ENCODE peak calls at places on chromosomes 11 and 22, in five cellular contexts. One of them, this sample, is unnamed.

GRCh38 chr11:75768909-75769771 is 562 bp downstream of the DGAT2 start:
- DNase-seq in breast epithelium: no peak
- DNase-seq in stomach: no peak
- DNase-seq in activated naive CD4-positive, alpha-beta T cell treated with Interleukin-2 at 50 U/mL for 16 hours: no peak
- DNase-seq in effector memory CD8-positive, alpha-beta T cell: no peak
- DNase-seq in this sample: peak

GRCh38 chr11:28476053-28476452 is 367.9 kb downstream of the METTL15 start:
- DNase-seq in effector memory CD8-positive, alpha-beta T cell: no peak
- DNase-seq in breast epithelium: no peak
- DNase-seq in activated naive CD4-positive, alpha-beta T cell treated with Interleukin-2 at 50 U/mL for 16 hours: no peak
- DNase-seq in stomach: no peak
- DNase-seq in this sample: no peak

GRCh38 chr11:68010058-68011041 is at the start of gene ALDH3B1:
- DNase-seq in effector memory CD8-positive, alpha-beta T cell: no peak
- DNase-seq in breast epithelium: peak
- DNase-seq in activated naive CD4-positive, alpha-beta T cell treated with Interleukin-2 at 50 U/mL for 16 hours: no peak
- DNase-seq in stomach: peak
- DNase-seq in this sample: no peak

GRCh38 chr11:23732026-23732425 is 764.8 kb upstream of the LUZP2 start:
- DNase-seq in activated naive CD4-positive, alpha-beta T cell treated with Interleukin-2 at 50 U/mL for 16 hours: no peak
- DNase-seq in effector memory CD8-positive, alpha-beta T cell: no peak
- DNase-seq in stomach: no peak
- DNase-seq in breast epithelium: no peak
- DNase-seq in this sample: no peak

GRCh38 chr11:10876168-10876567 is 18.3 kb upstream of the ZBED5 start:
- DNase-seq in effector memory CD8-positive, alpha-beta T cell: no peak
- DNase-seq in activated naive CD4-positive, alpha-beta T cell treated with Interleukin-2 at 50 U/mL for 16 hours: no peak
- DNase-seq in stomach: no peak
- DNase-seq in breast epithelium: no peak
- DNase-seq in this sample: no peak

GRCh38 chr22:29630180-29630498 is 26.7 kb downstream of the NF2 start:
- DNase-seq in breast epithelium: no peak
- DNase-seq in activated naive CD4-positive, alpha-beta T cell treated with Interleukin-2 at 50 U/mL for 16 hours: no peak
- DNase-seq in stomach: no peak
- DNase-seq in effector memory CD8-positive, alpha-beta T cell: no peak
- DNase-seq in this sample: no peak

GRCh38 chr11:2089536-2090165 is 49.5 kb downstream of the IGF2 start:
- DNase-seq in stomach: peak
- DNase-seq in breast epithelium: peak
- DNase-seq in activated naive CD4-positive, alpha-beta T cell treated with Interleukin-2 at 50 U/mL for 16 hours: peak
- DNase-seq in effector memory CD8-positive, alpha-beta T cell: no peak
- DNase-seq in this sample: peak

GRCh38 chr11:97772696-97773095 is 1248.1 kb upstream of the CNTN5 start:
- DNase-seq in stomach: no peak
- DNase-seq in breast epithelium: no peak
- DNase-seq in activated naive CD4-positive, alpha-beta T cell treated with Interleukin-2 at 50 U/mL for 16 hours: no peak
- DNase-seq in effector memory CD8-positive, alpha-beta T cell: no peak
- DNase-seq in this sample: no peak

GRCh38 chr11:132772712-132773545 is 759.4 kb downstream of the OPCML start:
- DNase-seq in activated naive CD4-positive, alpha-beta T cell treated with Interleukin-2 at 50 U/mL for 16 hours: no peak
- DNase-seq in effector memory CD8-positive, alpha-beta T cell: no peak
- DNase-seq in stomach: no peak
- DNase-seq in breast epithelium: no peak
- DNase-seq in this sample: peak

GRCh38 chr22:19488884-19489843 is 9.4 kb downstream of the CDC45 start:
- DNase-seq in stomach: no peak
- DNase-seq in activated naive CD4-positive, alpha-beta T cell treated with Interleukin-2 at 50 U/mL for 16 hours: no peak
- DNase-seq in breast epithelium: no peak
- DNase-seq in effector memory CD8-positive, alpha-beta T cell: no peak
- DNase-seq in this sample: no peak

GRCh38 chr11:116373545-116373944 is 399.2 kb downstream of the BUD13 start:
- DNase-seq in activated naive CD4-positive, alpha-beta T cell treated with Interleukin-2 at 50 U/mL for 16 hours: no peak
- DNase-seq in stomach: no peak
- DNase-seq in effector memory CD8-positive, alpha-beta T cell: no peak
- DNase-seq in breast epithelium: no peak
- DNase-seq in this sample: no peak

GRCh38 chr11:88482871-88483301 is 145.3 kb upstream of the CTSC start:
- DNase-seq in breast epithelium: no peak
- DNase-seq in activated naive CD4-positive, alpha-beta T cell treated with Interleukin-2 at 50 U/mL for 16 hours: no peak
- DNase-seq in effector memory CD8-positive, alpha-beta T cell: no peak
- DNase-seq in stomach: no peak
- DNase-seq in this sample: no peak

GRCh38 chr11:601573-602245 is 14.0 kb downstream of the IRF7 start:
- DNase-seq in effector memory CD8-positive, alpha-beta T cell: no peak
- DNase-seq in breast epithelium: no peak
- DNase-seq in stomach: no peak
- DNase-seq in activated naive CD4-positive, alpha-beta T cell treated with Interleukin-2 at 50 U/mL for 16 hours: no peak
- DNase-seq in this sample: no peak

GRCh38 chr11:132886335-132886734 is 646.0 kb downstream of the OPCML start:
- DNase-seq in activated naive CD4-positive, alpha-beta T cell treated with Interleukin-2 at 50 U/mL for 16 hours: no peak
- DNase-seq in stomach: no peak
- DNase-seq in effector memory CD8-positive, alpha-beta T cell: no peak
- DNase-seq in breast epithelium: no peak
- DNase-seq in this sample: no peak

GRCh38 chr11:45226901-45227300 is 59.2 kb downstream of the SYT13 start:
- DNase-seq in activated naive CD4-positive, alpha-beta T cell treated with Interleukin-2 at 50 U/mL for 16 hours: no peak
- DNase-seq in breast epithelium: no peak
- DNase-seq in effector memory CD8-positive, alpha-beta T cell: no peak
- DNase-seq in stomach: no peak
- DNase-seq in this sample: no peak

GRCh38 chr11:115695677-115696451 is 191.6 kb upstream of the CADM1 start:
- DNase-seq in stomach: no peak
- DNase-seq in activated naive CD4-positive, alpha-beta T cell treated with Interleukin-2 at 50 U/mL for 16 hours: no peak
- DNase-seq in breast epithelium: no peak
- DNase-seq in effector memory CD8-positive, alpha-beta T cell: no peak
- DNase-seq in this sample: no peak

GRCh38 chr11:26297179-26297970 is 34.6 kb upstream of the ANO3 start:
- DNase-seq in breast epithelium: no peak
- DNase-seq in activated naive CD4-positive, alpha-beta T cell treated with Interleukin-2 at 50 U/mL for 16 hours: no peak
- DNase-seq in effector memory CD8-positive, alpha-beta T cell: no peak
- DNase-seq in stomach: no peak
- DNase-seq in this sample: no peak

GRCh38 chr11:119367661-119368120 is 13.8 kb downstream of the USP2 start:
- DNase-seq in breast epithelium: no peak
- DNase-seq in effector memory CD8-positive, alpha-beta T cell: no peak
- DNase-seq in stomach: no peak
- DNase-seq in activated naive CD4-positive, alpha-beta T cell treated with Interleukin-2 at 50 U/mL for 16 hours: no peak
- DNase-seq in this sample: no peak

GRCh38 chr11:6992026-6992425 is 28.1 kb downstream of the ZNF214 start:
- DNase-seq in activated naive CD4-positive, alpha-beta T cell treated with Interleukin-2 at 50 U/mL for 16 hours: no peak
- DNase-seq in breast epithelium: no peak
- DNase-seq in stomach: no peak
- DNase-seq in effector memory CD8-positive, alpha-beta T cell: no peak
- DNase-seq in this sample: no peak

GRCh38 chr22:25764270-25765015 is 22.5 kb downstream of the MYO18B start:
- DNase-seq in effector memory CD8-positive, alpha-beta T cell: no peak
- DNase-seq in activated naive CD4-positive, alpha-beta T cell treated with Interleukin-2 at 50 U/mL for 16 hours: no peak
- DNase-seq in stomach: no peak
- DNase-seq in breast epithelium: no peak
- DNase-seq in this sample: no peak

GRCh38 chr11:47980093-47980906 is at the start of gene PTPRJ:
- DNase-seq in effector memory CD8-positive, alpha-beta T cell: peak
- DNase-seq in breast epithelium: peak
- DNase-seq in stomach: peak
- DNase-seq in activated naive CD4-positive, alpha-beta T cell treated with Interleukin-2 at 50 U/mL for 16 hours: peak
- DNase-seq in this sample: peak

GRCh38 chr11:61509058-61510029 is 795 bp downstream of the LRRC10B start:
- DNase-seq in breast epithelium: peak
- DNase-seq in activated naive CD4-positive, alpha-beta T cell treated with Interleukin-2 at 50 U/mL for 16 hours: peak
- DNase-seq in stomach: peak
- DNase-seq in effector memory CD8-positive, alpha-beta T cell: peak
- DNase-seq in this sample: peak

GRCh38 chr11:120907971-120908370 is 115.9 kb upstream of the TBCEL start:
- DNase-seq in breast epithelium: no peak
- DNase-seq in activated naive CD4-positive, alpha-beta T cell treated with Interleukin-2 at 50 U/mL for 16 hours: no peak
- DNase-seq in stomach: no peak
- DNase-seq in effector memory CD8-positive, alpha-beta T cell: no peak
- DNase-seq in this sample: no peak

GRCh38 chr11:111946499-111946898 is 9.4 kb downstream of the DIXDC1 start:
- DNase-seq in stomach: peak
- DNase-seq in effector memory CD8-positive, alpha-beta T cell: no peak
- DNase-seq in breast epithelium: no peak
- DNase-seq in activated naive CD4-positive, alpha-beta T cell treated with Interleukin-2 at 50 U/mL for 16 hours: no peak
- DNase-seq in this sample: no peak

GRCh38 chr11:107816028-107816427 is 42.6 kb downstream of the SLC35F2 start:
- DNase-seq in breast epithelium: no peak
- DNase-seq in effector memory CD8-positive, alpha-beta T cell: no peak
- DNase-seq in activated naive CD4-positive, alpha-beta T cell treated with Interleukin-2 at 50 U/mL for 16 hours: no peak
- DNase-seq in stomach: no peak
- DNase-seq in this sample: no peak

GRCh38 chr11:92111291-92111690 is 113.3 kb upstream of the FAT3 start:
- DNase-seq in activated naive CD4-positive, alpha-beta T cell treated with Interleukin-2 at 50 U/mL for 16 hours: no peak
- DNase-seq in breast epithelium: no peak
- DNase-seq in effector memory CD8-positive, alpha-beta T cell: no peak
- DNase-seq in stomach: no peak
- DNase-seq in this sample: no peak

GRCh38 chr22:19122752-19123492 is 710 bp upstream of the DGCR2 start:
- DNase-seq in breast epithelium: no peak
- DNase-seq in stomach: peak
- DNase-seq in effector memory CD8-positive, alpha-beta T cell: no peak
- DNase-seq in activated naive CD4-positive, alpha-beta T cell treated with Interleukin-2 at 50 U/mL for 16 hours: no peak
- DNase-seq in this sample: no peak

GRCh38 chr22:26828311-26828710 is 170.9 kb downstream of the MIAT start:
- DNase-seq in effector memory CD8-positive, alpha-beta T cell: no peak
- DNase-seq in stomach: no peak
- DNase-seq in breast epithelium: no peak
- DNase-seq in activated naive CD4-positive, alpha-beta T cell treated with Interleukin-2 at 50 U/mL for 16 hours: no peak
- DNase-seq in this sample: no peak

GRCh38 chr22:28143961-28144745 is 225.1 kb upstream of the PITPNB start:
- DNase-seq in activated naive CD4-positive, alpha-beta T cell treated with Interleukin-2 at 50 U/mL for 16 hours: no peak
- DNase-seq in effector memory CD8-positive, alpha-beta T cell: no peak
- DNase-seq in breast epithelium: no peak
- DNase-seq in stomach: no peak
- DNase-seq in this sample: no peak

GRCh38 chr22:31752096-31752847 is 1.5 kb upstream of the DEPDC5 start:
- DNase-seq in activated naive CD4-positive, alpha-beta T cell treated with Interleukin-2 at 50 U/mL for 16 hours: no peak
- DNase-seq in breast epithelium: no peak
- DNase-seq in effector memory CD8-positive, alpha-beta T cell: no peak
- DNase-seq in stomach: no peak
- DNase-seq in this sample: no peak

GRCh38 chr11:120773501-120774031 is 250.3 kb upstream of the TBCEL start:
- DNase-seq in breast epithelium: no peak
- DNase-seq in effector memory CD8-positive, alpha-beta T cell: no peak
- DNase-seq in activated naive CD4-positive, alpha-beta T cell treated with Interleukin-2 at 50 U/mL for 16 hours: no peak
- DNase-seq in stomach: no peak
- DNase-seq in this sample: no peak

GRCh38 chr11:56331861-56332491 is 13.9 kb upstream of the OR8K1 start:
- DNase-seq in stomach: no peak
- DNase-seq in activated naive CD4-positive, alpha-beta T cell treated with Interleukin-2 at 50 U/mL for 16 hours: no peak
- DNase-seq in effector memory CD8-positive, alpha-beta T cell: no peak
- DNase-seq in breast epithelium: no peak
- DNase-seq in this sample: no peak

GRCh38 chr22:29511126-29511854 is 31.3 kb downstream of the NEFH start:
- DNase-seq in effector memory CD8-positive, alpha-beta T cell: no peak
- DNase-seq in breast epithelium: no peak
- DNase-seq in stomach: no peak
- DNase-seq in activated naive CD4-positive, alpha-beta T cell treated with Interleukin-2 at 50 U/mL for 16 hours: no peak
- DNase-seq in this sample: no peak

GRCh38 chr11:36509694-36510566 is at the start of gene TRAF6:
- DNase-seq in effector memory CD8-positive, alpha-beta T cell: peak
- DNase-seq in activated naive CD4-positive, alpha-beta T cell treated with Interleukin-2 at 50 U/mL for 16 hours: peak
- DNase-seq in stomach: peak
- DNase-seq in breast epithelium: peak
- DNase-seq in this sample: peak

GRCh38 chr11:101617735-101618332 is 34.0 kb upstream of the TRPC6 start:
- DNase-seq in activated naive CD4-positive, alpha-beta T cell treated with Interleukin-2 at 50 U/mL for 16 hours: no peak
- DNase-seq in breast epithelium: no peak
- DNase-seq in stomach: no peak
- DNase-seq in effector memory CD8-positive, alpha-beta T cell: no peak
- DNase-seq in this sample: no peak

GRCh38 chr11:122275513-122275912 is 159.5 kb upstream of the BLID start:
- DNase-seq in breast epithelium: no peak
- DNase-seq in stomach: no peak
- DNase-seq in activated naive CD4-positive, alpha-beta T cell treated with Interleukin-2 at 50 U/mL for 16 hours: no peak
- DNase-seq in effector memory CD8-positive, alpha-beta T cell: no peak
- DNase-seq in this sample: no peak